ENCODE peak calls at places on chromosomes 5 and 9, in seven cellular contexts. N, B, R, X, A, J and H are unnamed samples.

GRCh38 chr5:179345429-179346321 is at the start of gene ADAMTS2:
- DNase-seq in N (no peak), B (no peak), R (no peak), X (peak; percentile 65), A (peak; percentile 50), J (peak; percentile 43), H (peak; percentile 41)

GRCh38 chr9:79020266-79020665 is 551.5 kb upstream of the TLE4 start:
- DNase-seq in N (no peak), B (peak; percentile 29), R (no peak), X (no peak), A (no peak), J (no peak), H (no peak)

GRCh38 chr5:89289604-89290003 is 406.6 kb upstream of the MEF2C start:
- DNase-seq in N (no peak), B (no peak), R (no peak), X (no peak), A (no peak), J (no peak), H (no peak)

GRCh38 chr9:74449060-74449459 is 48.1 kb upstream of the RORB start:
- DNase-seq in N (no peak), B (no peak), R (no peak), X (no peak), A (no peak), J (no peak), H (peak; percentile 39)

GRCh38 chr5:129228577-129228976 is 134.0 kb downstream of the ISOC1 start:
- DNase-seq in N (no peak), B (no peak), R (no peak), X (no peak), A (no peak), J (no peak), H (no peak)

GRCh38 chr9:137670391-137671195 is 51.8 kb downstream of the EHMT1 start:
- DNase-seq in N (no peak), B (no peak), R (no peak), X (peak; percentile 49), A (peak; percentile 62), J (peak; percentile 40), H (no peak)

GRCh38 chr9:33154368-33154767 is 12.8 kb downstream of the B4GALT1 start:
- DNase-seq in N (no peak), B (no peak), R (no peak), X (no peak), A (no peak), J (no peak), H (no peak)

GRCh38 chr9:91187965-91188344 is 173.8 kb downstream of the AUH start:
- DNase-seq in N (peak; percentile 66), B (no peak), R (no peak), X (no peak), A (no peak), J (no peak), H (peak; percentile 27)

GRCh38 chr9:123998970-123999621 is 12.5 kb upstream of the LHX2 start:
- DNase-seq in N (no peak), B (no peak), R (no peak), X (peak; percentile 38), A (no peak), J (no peak), H (no peak)

GRCh38 chr5:66178799-66179198 is 34.7 kb downstream of the SREK1 start:
- DNase-seq in N (no peak), B (no peak), R (no peak), X (no peak), A (no peak), J (no peak), H (no peak)

GRCh38 chr5:66171349-66172344 is 27.5 kb downstream of the SREK1 start:
- DNase-seq in N (peak; percentile 18), B (peak; percentile 32), R (no peak), X (no peak), A (peak; percentile 11), J (peak; percentile 22), H (no peak)

GRCh38 chr5:66169534-66169933 is 25.4 kb downstream of the SREK1 start:
- DNase-seq in N (no peak), B (no peak), R (no peak), X (no peak), A (no peak), J (no peak), H (no peak)

GRCh38 chr5:66170196-66170919 is 26.3 kb downstream of the SREK1 start:
- DNase-seq in N (no peak), B (no peak), R (no peak), X (no peak), A (no peak), J (no peak), H (no peak)

DNA sequence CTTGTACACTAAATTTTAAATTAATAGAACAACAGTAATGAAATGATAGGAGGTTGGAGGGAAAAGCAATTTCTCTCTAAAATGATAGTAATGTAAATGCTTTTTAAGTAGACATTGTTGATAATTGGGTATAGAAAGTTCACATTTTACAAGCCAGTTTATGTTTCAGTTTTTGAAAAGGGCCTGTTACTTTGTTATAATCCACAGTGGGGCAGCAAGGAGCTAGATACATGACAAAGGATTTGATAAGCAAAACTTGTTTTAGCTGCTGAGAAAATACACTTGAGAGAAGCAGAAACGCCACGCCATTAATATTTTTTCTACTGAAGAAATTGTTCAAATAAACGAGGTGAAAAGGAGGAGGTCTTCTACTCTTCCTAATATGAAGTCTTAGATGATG is 30.2 kb downstream of the SREK1 start:
- DNase-seq in N (no peak), B (no peak), R (no peak), X (no peak), A (no peak), J (no peak), H (no peak)
- TF ChIP-seq CTCF in N (peak; percentile 31), B (no peak), R (no peak), X (no peak), A (peak; percentile 17), J (peak; percentile 55), H (no peak)

GRCh38 chr9:121198512-121199042 is 3.1 kb downstream of the RAB14 start:
- DNase-seq in N (no peak), B (no peak), R (no peak), X (no peak), A (no peak), J (no peak), H (no peak)
- TF ChIP-seq CTCF in N (no peak), B (no peak), R (no peak), X (no peak), A (no peak), J (no peak), H (no peak)

GRCh38 chr5:147949711-147950573 is 43.6 kb upstream of the C5orf46 start:
- DNase-seq in N (no peak), B (peak; percentile 11), R (no peak), X (no peak), A (no peak), J (no peak), H (no peak)
- TF ChIP-seq CTCF in N (peak; percentile 45), B (peak; percentile 24), R (no peak), X (peak; percentile 42), A (peak; percentile 82), J (peak; percentile 83), H (peak; percentile 35)

GRCh38 chr9:85640425-85640824 is 101.3 kb downstream of the AGTPBP1 start:
- DNase-seq in N (no peak), B (no peak), R (no peak), X (no peak), A (no peak), J (no peak), H (no peak)

GRCh38 chr9:85639675-85640186 is 102.0 kb downstream of the AGTPBP1 start:
- DNase-seq in N (no peak), B (no peak), R (no peak), X (no peak), A (no peak), J (no peak), H (no peak)
- TF ChIP-seq CTCF in N (no peak), B (no peak), R (no peak), X (no peak), A (no peak), J (no peak), H (no peak)

DNA sequence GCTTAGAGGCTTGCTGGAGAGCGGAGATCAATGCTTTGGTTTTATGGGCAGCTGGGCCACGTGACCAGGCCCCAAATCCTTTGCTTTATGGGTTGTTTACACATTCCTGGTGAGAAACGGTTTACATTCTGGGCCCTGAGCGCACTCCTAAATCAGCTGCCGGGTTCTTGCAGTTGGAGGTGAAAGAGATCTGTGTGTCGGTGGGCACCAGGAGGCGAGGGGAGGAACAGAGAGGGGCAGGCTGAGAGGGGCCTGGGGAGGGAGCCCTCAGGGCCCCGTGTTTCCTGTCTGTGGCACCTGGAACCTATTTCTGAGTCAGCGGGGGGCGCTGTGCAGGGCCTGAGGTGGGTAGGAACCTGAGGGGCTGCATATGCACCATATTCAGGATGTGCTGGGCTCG is 63.5 kb upstream of the HAND1 start:
- DNase-seq in N (no peak), B (no peak), R (no peak), X (peak; percentile 40), A (no peak), J (no peak), H (no peak)
- TF ChIP-seq CTCF in N (no peak), B (peak; percentile 7), R (no peak), X (no peak), A (no peak), J (no peak), H (no peak)

DNA sequence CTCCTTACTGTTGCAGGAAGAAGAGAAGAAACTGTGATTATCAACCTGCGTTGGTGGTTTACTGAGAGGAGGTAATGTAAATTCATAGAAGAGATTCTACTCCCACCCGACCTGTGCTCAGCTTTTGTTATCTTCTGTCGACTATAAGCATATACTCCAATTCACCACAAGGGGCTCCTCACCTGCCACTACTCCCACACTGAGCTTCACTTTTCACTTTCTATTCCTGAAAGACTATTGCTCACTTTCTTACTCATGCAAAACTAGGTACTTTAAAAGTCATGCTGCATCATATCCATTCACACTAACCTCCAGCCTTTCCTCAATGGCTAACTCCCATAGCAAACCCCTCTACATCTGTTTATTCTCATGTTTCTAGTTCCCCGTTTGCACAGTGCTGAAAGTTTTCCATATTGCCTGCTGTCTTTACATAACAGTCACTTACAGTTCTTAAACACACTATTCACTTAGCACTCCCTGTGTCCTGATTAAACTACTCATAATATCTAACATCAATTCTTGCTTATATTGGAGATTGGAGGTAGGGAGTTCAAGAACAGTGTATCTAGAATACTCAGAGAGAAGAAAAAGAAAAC is 1062.6 kb downstream of the NR2F1-AS1 start:
- DNase-seq in N (no peak), B (peak; percentile 44), R (no peak), X (no peak), A (no peak), J (no peak), H (no peak)
- TF ChIP-seq CTCF in N (peak; percentile 73), B (peak; percentile 62), R (no peak), X (peak; percentile 49), A (peak; percentile 34), J (peak; percentile 52), H (no peak)

GRCh38 chr5:23012842-23013241 is 159.7 kb upstream of the CDH12 start:
- DNase-seq in N (no peak), B (no peak), R (no peak), X (no peak), A (no peak), J (no peak), H (no peak)
- TF ChIP-seq CTCF in N (no peak), B (no peak), R (no peak), X (no peak), A (no peak), J (no peak), H (no peak)